ENCODE peak calls at places on chromosomes 13 and 19, in four cellular contexts. P, I, T and W are unnamed samples. For H3K79me2, the result is how much of the 10 kb centered on the place peaks cover.

GRCh38 chr19:5947435-5947834 is 30.5 kb downstream of the RANBP3 start:
- DNase-seq in I (peak), T (no peak), P (peak), W (no peak)

GRCh38 chr13:44117351-44117750 is 237.6 kb downstream of the LACC1 start:
- DNase-seq in I (peak), P (peak), T (no peak), W (no peak)

GRCh38 chr13:111336666-111337065 is 16.2 kb downstream of the TEX29 start:
- DNase-seq in I (peak), T (no peak), P (peak), W (no peak)

GRCh38 chr19:42313096-42313839 is at the start of gene TMEM145:
- DNase-seq in I (peak), T (peak), P (peak), W (peak)

GRCh38 chr19:54127688-54128440 is 9.7 kb upstream of the CNOT3 start:
- DNase-seq in P (no peak), I (no peak), T (no peak), W (no peak)

GRCh38 chr13:98450495-98451167 is 126.3 kb downstream of the STK24 start:
- DNase-seq in T (no peak), I (no peak), P (no peak), W (no peak)

GRCh38 chr19:15072930-15073647 is 8.9 kb upstream of the OR1I1 start:
- DNase-seq in I (peak), P (no peak), T (peak), W (no peak)

GRCh38 chr13:32150794-32151193 is 119.2 kb downstream of the FRY start:
- DNase-seq in T (no peak), P (peak), I (no peak), W (no peak)

GRCh38 chr13:102569488-102569887 is 27.3 kb upstream of the TPP2 start:
- DNase-seq in P (peak), T (no peak), I (no peak), W (no peak)

GRCh38 chr19:30580673-30581072 is 208.5 kb downstream of the ZNF536 start:
- DNase-seq in P (no peak), T (no peak), I (no peak), W (no peak)

GRCh38 chr19:4373601-4374441 is 26.5 kb downstream of the SH3GL1 start:
- DNase-seq in T (no peak), P (peak), I (no peak), W (no peak)

GRCh38 chr13:31023126-31023525 is 90.7 kb downstream of the TEX26 start:
- DNase-seq in I (no peak), T (no peak), P (no peak), W (no peak)

GRCh38 chr13:31018511-31018910 is 86.1 kb downstream of the TEX26 start:
- DNase-seq in I (no peak), T (no peak), P (no peak), W (no peak)

GRCh38 chr13:31016342-31017325 is 84.2 kb downstream of the TEX26 start:
- DNase-seq in T (no peak), P (no peak), I (no peak), W (no peak)

GRCh38 chr13:31022491-31022890 is 90.0 kb downstream of the TEX26 start:
- DNase-seq in I (no peak), P (no peak), T (no peak), W (no peak)

DNA sequence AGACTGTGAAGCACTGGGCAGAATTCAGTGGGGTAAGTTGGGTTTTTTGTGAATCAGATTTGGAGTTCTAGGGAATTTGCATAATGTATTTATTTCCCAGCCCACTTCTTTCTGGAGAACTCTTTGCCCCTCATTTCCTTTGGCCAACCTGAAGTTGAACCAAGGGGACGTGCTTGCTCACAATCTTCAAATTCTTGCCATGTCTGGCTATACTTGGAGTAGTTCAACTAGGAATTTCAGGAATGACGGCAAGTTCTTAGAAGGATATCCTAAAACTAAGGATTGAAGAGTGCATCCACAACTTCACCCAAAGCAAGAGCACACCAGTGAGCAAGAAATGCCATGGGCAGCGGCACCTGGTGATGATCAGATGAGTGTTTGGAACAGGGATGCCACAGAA is 88.5 kb downstream of the TEX26 start:
- DNase-seq in T (no peak), I (no peak), P (no peak), W (no peak)
- H3K79me2 ChIP-seq in T (under half), I (under half), P (under half), W (under half)

DNA sequence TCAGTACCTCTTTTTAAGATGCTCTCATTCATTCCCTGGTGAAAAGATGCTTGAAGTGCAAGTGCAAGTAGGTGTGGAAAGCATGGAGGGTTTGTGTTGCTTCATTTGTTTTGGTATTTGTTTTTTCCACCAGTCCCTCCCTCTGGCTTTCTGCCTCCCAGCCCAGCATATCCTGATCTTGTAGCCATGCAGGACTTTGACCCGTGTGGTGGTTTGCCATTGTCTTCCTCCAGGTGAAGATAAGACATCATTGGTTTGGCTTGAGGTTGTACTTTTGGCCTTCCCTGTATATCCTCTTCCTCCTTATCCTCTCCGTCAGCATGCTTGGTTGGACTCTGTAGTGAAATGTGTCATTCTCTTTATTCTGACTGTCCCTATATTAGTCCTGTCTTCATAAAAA is 9.1 kb downstream of the SPINT2 start:
- DNase-seq in I (peak), T (no peak), P (no peak), W (no peak)
- H3K79me2 ChIP-seq in I (half or more), T (half or more), P (under half), W (under half)

GRCh38 chr19:38617764-38618589 is at the start of gene MAP4K1:
- DNase-seq in I (no peak), T (no peak), P (no peak), W (peak)

GRCh38 chr19:38617283-38617763 is 430 bp downstream of the MAP4K1 start:
- DNase-seq in I (no peak), T (no peak), P (no peak), W (no peak)

GRCh38 chr19:38614289-38614688 is 3.5 kb downstream of the MAP4K1 start:
- DNase-seq in T (no peak), P (no peak), I (no peak), W (no peak)

GRCh38 chr19:38615007-38615581 is 2.7 kb downstream of the MAP4K1 start:
- DNase-seq in I (no peak), T (no peak), P (no peak), W (peak)

DNA sequence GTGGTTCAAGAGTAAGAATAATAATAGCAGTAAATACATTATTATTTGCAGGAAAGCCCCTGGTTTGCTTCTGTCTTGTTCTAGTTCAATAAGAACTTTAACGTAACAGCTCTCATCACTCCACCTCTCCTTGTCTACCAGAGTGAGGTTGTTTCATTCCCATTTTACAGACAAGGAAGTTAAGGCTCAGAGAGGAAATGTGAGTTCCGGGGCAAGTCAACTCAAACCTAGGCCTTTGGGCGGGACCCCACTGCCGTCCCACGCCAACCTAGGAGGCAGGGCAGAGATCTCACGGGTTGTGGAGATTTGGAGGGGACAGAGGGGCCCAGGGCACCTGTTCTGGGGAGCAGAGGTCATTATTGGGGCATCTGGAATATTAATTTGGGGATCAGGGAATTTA is 1.5 kb downstream of the MAP4K1 start:
- DNase-seq in P (no peak), I (no peak), T (no peak), W (no peak)
- H3K79me2 ChIP-seq in P (under half), I (under half), T (under half), W (under half)

GRCh38 chr19:800360-801029 is 3.2 kb downstream of the PTBP1 start:
- DNase-seq in I (peak), P (no peak), T (peak), W (no peak)

GRCh38 chr19:801030-801860 is 4.0 kb downstream of the PTBP1 start:
- DNase-seq in P (peak), T (peak), I (no peak), W (peak)

GRCh38 chr19:802888-803561 is 5.8 kb downstream of the PTBP1 start:
- DNase-seq in I (no peak), P (peak), T (no peak), W (no peak)

GRCh38 chr19:802497-802887 is 5.2 kb downstream of the PTBP1 start:
- DNase-seq in T (no peak), I (no peak), P (peak), W (no peak)

DNA sequence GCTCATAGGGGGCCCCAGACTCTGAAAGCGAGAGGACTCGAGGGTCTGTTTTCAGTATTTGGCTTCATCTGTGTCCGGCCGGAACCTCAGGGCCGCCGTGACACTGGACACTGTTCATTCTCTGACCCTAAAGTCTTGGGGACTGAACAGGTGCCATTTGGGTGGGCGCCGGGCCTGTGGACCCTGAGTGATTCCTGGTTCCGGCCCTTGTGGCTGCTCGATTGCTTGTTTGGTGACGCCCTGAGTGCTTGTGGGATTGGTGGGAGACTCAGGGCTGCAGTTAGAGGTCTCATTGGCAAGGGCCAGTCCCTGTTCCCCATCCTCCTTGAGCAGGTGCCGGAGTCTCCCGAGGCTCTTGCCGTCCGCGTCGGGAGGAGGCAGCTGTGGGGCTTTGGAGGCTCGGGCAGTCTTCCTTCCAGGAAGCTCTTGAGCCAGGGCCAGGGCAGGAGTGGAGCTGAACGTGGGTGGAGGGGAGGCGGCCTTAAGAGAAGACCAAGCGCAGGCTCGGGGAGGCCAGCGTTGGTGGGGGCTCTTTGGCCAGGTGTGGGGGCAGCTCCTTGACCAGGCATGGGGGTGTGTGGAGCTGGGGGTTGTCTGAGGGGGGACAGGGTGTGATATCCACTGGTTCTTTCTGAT is 4.7 kb downstream of the PTBP1 start:
- DNase-seq in I (no peak), P (peak), T (peak), W (peak)
- H3K79me2 ChIP-seq in I (half or more), P (half or more), T (half or more), W (half or more)

DNA sequence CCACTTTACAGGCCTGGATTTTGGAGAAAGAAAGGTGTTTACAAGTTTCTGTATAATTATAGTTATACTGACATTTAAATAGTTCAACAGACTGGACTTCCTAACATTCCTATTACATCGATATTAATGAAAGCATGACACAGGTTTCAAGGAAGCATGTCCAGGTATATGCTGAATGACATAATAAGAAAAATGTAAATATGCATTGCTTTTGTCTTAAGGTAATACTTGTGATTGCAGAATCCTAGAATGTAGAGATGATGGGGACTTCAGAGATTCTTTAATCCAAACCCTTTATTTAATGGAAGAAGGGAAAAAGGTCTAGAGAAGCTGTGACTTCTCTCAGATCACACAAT is 5.0 kb downstream of the STARD13 start:
- DNase-seq in I (no peak), T (no peak), P (no peak), W (no peak)
- H3K79me2 ChIP-seq in I (half or more), T (half or more), P (half or more), W (under half)